ENCODE peak calls at places on chromosome 10, in nine cellular contexts. One of them, this sample, is unnamed.
A peak's percentile ranks its signal among the peaks of the same experiment; 100 is the strongest.

GRCh38 chr10:44293842-44294241 is 91.1 kb downstream of the CXCL12 start:
- DNase-seq in choroid plexus epithelial cell: peak; percentile 73
- DNase-seq in heart left ventricle: peak; percentile 83
- DNase-seq in AG04450: peak; percentile 88
- DNase-seq in CD14-positive monocyte: no peak
- DNase-seq in Caco-2: no peak
- DNase-seq in psoas muscle: peak; percentile 59
- DNase-seq in thyroid gland: peak; percentile 65
- DNase-seq in tibial artery: peak; percentile 59
- DNase-seq in this sample: no peak

GRCh38 chr10:114544045-114544659 is 113.9 kb downstream of the ABLIM1 start:
- DNase-seq in tibial artery: no peak
- DNase-seq in psoas muscle: no peak
- DNase-seq in choroid plexus epithelial cell: no peak
- DNase-seq in Caco-2: no peak
- DNase-seq in CD14-positive monocyte: no peak
- DNase-seq in AG04450: no peak
- DNase-seq in thyroid gland: no peak
- DNase-seq in heart left ventricle: no peak
- DNase-seq in this sample: no peak

GRCh38 chr10:128470302-128470962 is 344.2 kb upstream of the MKI67 start:
- DNase-seq in AG04450: no peak
- DNase-seq in heart left ventricle: no peak
- DNase-seq in choroid plexus epithelial cell: no peak
- DNase-seq in thyroid gland: no peak
- DNase-seq in Caco-2: no peak
- DNase-seq in psoas muscle: no peak
- DNase-seq in tibial artery: no peak
- DNase-seq in CD14-positive monocyte: no peak
- DNase-seq in this sample: no peak

GRCh38 chr10:30999084-30999712 is 32.5 kb downstream of the ZNF438 start:
- DNase-seq in CD14-positive monocyte: peak; percentile 93
- DNase-seq in psoas muscle: no peak
- DNase-seq in tibial artery: peak; percentile 45
- DNase-seq in choroid plexus epithelial cell: peak; percentile 56
- DNase-seq in AG04450: no peak
- DNase-seq in heart left ventricle: peak; percentile 17
- DNase-seq in thyroid gland: no peak
- DNase-seq in Caco-2: no peak
- DNase-seq in this sample: no peak

GRCh38 chr10:73941300-73941699 is 30.4 kb downstream of the PLAU start:
- DNase-seq in CD14-positive monocyte: no peak
- DNase-seq in tibial artery: no peak
- DNase-seq in choroid plexus epithelial cell: no peak
- DNase-seq in Caco-2: no peak
- DNase-seq in heart left ventricle: no peak
- DNase-seq in thyroid gland: no peak
- DNase-seq in psoas muscle: no peak
- DNase-seq in AG04450: no peak
- DNase-seq in this sample: no peak

GRCh38 chr10:114458955-114459354 is 54.7 kb upstream of the AFAP1L2 start:
- DNase-seq in heart left ventricle: peak; percentile 37
- DNase-seq in psoas muscle: peak; percentile 45
- DNase-seq in choroid plexus epithelial cell: peak; percentile 64
- DNase-seq in CD14-positive monocyte: peak; percentile 58
- DNase-seq in tibial artery: no peak
- DNase-seq in Caco-2: peak; percentile 64
- DNase-seq in AG04450: no peak
- DNase-seq in thyroid gland: peak; percentile 53
- DNase-seq in this sample: no peak

GRCh38 chr10:108615576-108616320 is 1307.6 kb downstream of the XPNPEP1 start:
- DNase-seq in tibial artery: no peak
- DNase-seq in choroid plexus epithelial cell: no peak
- DNase-seq in heart left ventricle: no peak
- DNase-seq in CD14-positive monocyte: no peak
- DNase-seq in thyroid gland: no peak
- DNase-seq in psoas muscle: no peak
- DNase-seq in Caco-2: no peak
- DNase-seq in AG04450: no peak
- DNase-seq in this sample: no peak

GRCh38 chr10:128469515-128469914 is 343.3 kb upstream of the MKI67 start:
- DNase-seq in CD14-positive monocyte: no peak
- DNase-seq in Caco-2: no peak
- DNase-seq in tibial artery: no peak
- DNase-seq in AG04450: no peak
- DNase-seq in heart left ventricle: no peak
- DNase-seq in psoas muscle: no peak
- DNase-seq in choroid plexus epithelial cell: no peak
- DNase-seq in thyroid gland: no peak
- DNase-seq in this sample: no peak

GRCh38 chr10:47176206-47176902 is 123.6 kb upstream of the GDF10 start:
- DNase-seq in AG04450: no peak
- DNase-seq in heart left ventricle: no peak
- DNase-seq in CD14-positive monocyte: no peak
- DNase-seq in psoas muscle: no peak
- DNase-seq in tibial artery: no peak
- DNase-seq in choroid plexus epithelial cell: no peak
- DNase-seq in thyroid gland: no peak
- DNase-seq in Caco-2: no peak
- DNase-seq in this sample: no peak

GRCh38 chr10:43255644-43256431 is 11.0 kb downstream of the RASGEF1A start:
- DNase-seq in CD14-positive monocyte: no peak
- DNase-seq in thyroid gland: no peak
- DNase-seq in Caco-2: peak; percentile 58
- DNase-seq in choroid plexus epithelial cell: peak; percentile 41
- DNase-seq in tibial artery: no peak
- DNase-seq in heart left ventricle: peak; percentile 17
- DNase-seq in AG04450: no peak
- DNase-seq in psoas muscle: no peak
- DNase-seq in this sample: peak; percentile 2

DNA sequence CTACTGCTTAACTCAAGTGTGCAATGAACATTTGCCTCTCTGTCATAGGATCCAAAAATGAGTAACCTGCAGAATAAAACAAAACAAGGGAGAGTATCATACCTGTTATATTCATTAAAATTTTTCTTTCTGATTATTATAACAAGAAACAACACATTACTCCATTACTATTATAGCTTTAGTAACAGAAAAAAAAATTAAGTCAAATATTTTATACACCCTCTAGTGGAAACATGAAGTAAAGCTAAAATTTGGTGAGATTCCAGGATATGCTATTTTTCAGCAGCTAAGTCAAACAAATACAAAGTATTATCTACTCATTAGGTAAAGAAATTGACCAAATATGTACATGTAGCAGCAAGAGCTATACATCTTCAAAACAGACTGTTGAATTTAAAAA is 56.3 kb downstream of the PDZD8 start:
- DNase-seq in psoas muscle: no peak
- DNase-seq in tibial artery: no peak
- DNase-seq in choroid plexus epithelial cell: peak; percentile 36
- DNase-seq in thyroid gland: no peak
- DNase-seq in AG04450: no peak
- DNase-seq in heart left ventricle: no peak
- DNase-seq in Caco-2: no peak
- DNase-seq in CD14-positive monocyte: no peak
- DNase-seq in this sample: no peak
- TF ChIP-seq CTCF in psoas muscle: peak; percentile 20
- TF ChIP-seq CTCF in tibial artery: peak; percentile 26
- TF ChIP-seq CTCF in choroid plexus epithelial cell: peak; percentile 54
- TF ChIP-seq CTCF in thyroid gland: peak; percentile 17
- TF ChIP-seq CTCF in AG04450: peak; percentile 54
- TF ChIP-seq CTCF in heart left ventricle: peak; percentile 41
- TF ChIP-seq CTCF in Caco-2: peak; percentile 22
- TF ChIP-seq CTCF in CD14-positive monocyte: peak; percentile 45
- TF ChIP-seq CTCF in this sample: no peak

GRCh38 chr10:28983799-28984198 is 305.1 kb upstream of the LYZL1 start:
- DNase-seq in heart left ventricle: no peak
- DNase-seq in choroid plexus epithelial cell: peak; percentile 25
- DNase-seq in CD14-positive monocyte: no peak
- DNase-seq in thyroid gland: no peak
- DNase-seq in tibial artery: no peak
- DNase-seq in AG04450: no peak
- DNase-seq in Caco-2: no peak
- DNase-seq in psoas muscle: no peak
- DNase-seq in this sample: no peak
- TF ChIP-seq CTCF in heart left ventricle: no peak
- TF ChIP-seq CTCF in choroid plexus epithelial cell: no peak
- TF ChIP-seq CTCF in CD14-positive monocyte: no peak
- TF ChIP-seq CTCF in thyroid gland: no peak
- TF ChIP-seq CTCF in tibial artery: no peak
- TF ChIP-seq CTCF in AG04450: no peak
- TF ChIP-seq CTCF in Caco-2: no peak
- TF ChIP-seq CTCF in psoas muscle: no peak
- TF ChIP-seq CTCF in this sample: no peak

GRCh38 chr10:57707300-57707658 is 560.4 kb downstream of the IPMK start:
- DNase-seq in thyroid gland: no peak
- DNase-seq in heart left ventricle: no peak
- DNase-seq in psoas muscle: no peak
- DNase-seq in tibial artery: no peak
- DNase-seq in Caco-2: no peak
- DNase-seq in AG04450: no peak
- DNase-seq in choroid plexus epithelial cell: no peak
- DNase-seq in CD14-positive monocyte: no peak
- DNase-seq in this sample: no peak
- TF ChIP-seq CTCF in thyroid gland: no peak
- TF ChIP-seq CTCF in heart left ventricle: no peak
- TF ChIP-seq CTCF in psoas muscle: no peak
- TF ChIP-seq CTCF in tibial artery: no peak
- TF ChIP-seq CTCF in Caco-2: no peak
- TF ChIP-seq CTCF in AG04450: no peak
- TF ChIP-seq CTCF in choroid plexus epithelial cell: no peak
- TF ChIP-seq CTCF in CD14-positive monocyte: no peak
- TF ChIP-seq CTCF in this sample: no peak

DNA sequence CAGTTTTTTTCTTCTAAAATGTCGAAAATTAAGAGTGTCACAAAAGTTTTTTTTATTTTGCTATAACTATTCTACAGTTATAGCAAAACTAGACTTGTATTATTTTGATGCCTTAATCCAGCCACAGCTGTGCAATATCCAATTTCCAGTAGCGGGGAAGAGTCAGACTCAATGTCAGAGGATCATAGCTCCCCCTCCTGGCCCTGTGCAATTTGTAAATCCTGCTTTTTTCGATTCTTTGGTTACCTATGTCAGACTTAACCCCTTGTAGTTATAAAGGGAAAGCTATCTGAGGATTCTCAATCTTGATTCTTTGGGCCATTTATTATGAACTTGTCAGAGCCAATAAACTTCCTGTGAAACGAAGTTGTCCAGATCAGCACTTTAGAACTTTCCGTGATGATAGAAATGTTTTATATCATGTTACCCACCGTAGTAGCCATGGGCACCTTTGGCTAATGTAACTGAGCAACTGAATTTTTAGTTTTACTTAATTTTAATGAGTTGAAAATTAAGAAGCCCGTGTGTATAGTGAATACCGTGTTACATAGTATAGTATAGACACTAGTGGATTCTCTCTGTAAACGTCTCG is 87.7 kb upstream of the PRKCQ start:
- DNase-seq in heart left ventricle: no peak
- DNase-seq in tibial artery: no peak
- DNase-seq in thyroid gland: peak; percentile 60
- DNase-seq in choroid plexus epithelial cell: peak; percentile 70
- DNase-seq in Caco-2: peak; percentile 58
- DNase-seq in psoas muscle: no peak
- DNase-seq in CD14-positive monocyte: no peak
- DNase-seq in AG04450: no peak
- DNase-seq in this sample: no peak
- TF ChIP-seq CTCF in heart left ventricle: peak; percentile 53
- TF ChIP-seq CTCF in tibial artery: peak; percentile 9
- TF ChIP-seq CTCF in thyroid gland: peak; percentile 64
- TF ChIP-seq CTCF in choroid plexus epithelial cell: peak; percentile 79
- TF ChIP-seq CTCF in Caco-2: peak; percentile 77
- TF ChIP-seq CTCF in psoas muscle: peak; percentile 64
- TF ChIP-seq CTCF in CD14-positive monocyte: peak; percentile 49
- TF ChIP-seq CTCF in AG04450: peak; percentile 77
- TF ChIP-seq CTCF in this sample: no peak

GRCh38 chr10:105691811-105692210 is 1050.7 kb downstream of the SORCS3 start:
- DNase-seq in tibial artery: no peak
- DNase-seq in thyroid gland: no peak
- DNase-seq in CD14-positive monocyte: no peak
- DNase-seq in psoas muscle: no peak
- DNase-seq in AG04450: no peak
- DNase-seq in choroid plexus epithelial cell: peak; percentile 0
- DNase-seq in heart left ventricle: no peak
- DNase-seq in Caco-2: peak; percentile 40
- DNase-seq in this sample: no peak
- TF ChIP-seq CTCF in tibial artery: no peak
- TF ChIP-seq CTCF in thyroid gland: peak; percentile 16
- TF ChIP-seq CTCF in CD14-positive monocyte: no peak
- TF ChIP-seq CTCF in psoas muscle: no peak
- TF ChIP-seq CTCF in AG04450: no peak
- TF ChIP-seq CTCF in choroid plexus epithelial cell: no peak
- TF ChIP-seq CTCF in heart left ventricle: no peak
- TF ChIP-seq CTCF in Caco-2: peak; percentile 43
- TF ChIP-seq CTCF in this sample: no peak

GRCh38 chr10:3294919-3295318 is 122.3 kb upstream of the PITRM1 start:
- DNase-seq in thyroid gland: no peak
- DNase-seq in Caco-2: no peak
- DNase-seq in CD14-positive monocyte: no peak
- DNase-seq in choroid plexus epithelial cell: peak; percentile 40
- DNase-seq in heart left ventricle: no peak
- DNase-seq in psoas muscle: no peak
- DNase-seq in tibial artery: no peak
- DNase-seq in AG04450: no peak
- DNase-seq in this sample: no peak
- TF ChIP-seq CTCF in thyroid gland: no peak
- TF ChIP-seq CTCF in Caco-2: no peak
- TF ChIP-seq CTCF in CD14-positive monocyte: no peak
- TF ChIP-seq CTCF in choroid plexus epithelial cell: peak; percentile 46
- TF ChIP-seq CTCF in heart left ventricle: no peak
- TF ChIP-seq CTCF in psoas muscle: no peak
- TF ChIP-seq CTCF in tibial artery: no peak
- TF ChIP-seq CTCF in AG04450: no peak
- TF ChIP-seq CTCF in this sample: no peak